ENCODE peak calls at places on chromosomes 13 and 19, in ten cellular contexts. One of them, this sample, is unnamed.
A peak's percentile ranks its signal among the peaks of the same experiment; 100 is the strongest.

GRCh38 chr13:39773833-39774232 is 118.4 kb downstream of the COG6 start:
- DNase-seq in A549: no peak
- DNase-seq in transverse colon: no peak
- DNase-seq in body of pancreas: no peak
- DNase-seq in lower leg skin: no peak
- DNase-seq in adrenal gland: no peak
- DNase-seq in sigmoid colon: no peak
- DNase-seq in suprapubic skin: no peak
- DNase-seq in IMR-90: peak; percentile 71
- DNase-seq in K562: no peak
- DNase-seq in this sample: no peak

GRCh38 chr13:24606486-24607170 is 73.6 kb upstream of the ATP12A start:
- DNase-seq in A549: no peak
- DNase-seq in transverse colon: no peak
- DNase-seq in body of pancreas: no peak
- DNase-seq in lower leg skin: no peak
- DNase-seq in adrenal gland: no peak
- DNase-seq in sigmoid colon: no peak
- DNase-seq in suprapubic skin: no peak
- DNase-seq in IMR-90: no peak
- DNase-seq in K562: no peak
- DNase-seq in this sample: no peak

GRCh38 chr13:41568990-41569387 is 111.6 kb downstream of the RGCC start:
- DNase-seq in A549: no peak
- DNase-seq in transverse colon: no peak
- DNase-seq in body of pancreas: no peak
- DNase-seq in lower leg skin: no peak
- DNase-seq in adrenal gland: no peak
- DNase-seq in sigmoid colon: no peak
- DNase-seq in suprapubic skin: no peak
- DNase-seq in IMR-90: peak; percentile 70
- DNase-seq in K562: no peak
- DNase-seq in this sample: no peak

GRCh38 chr19:3053780-3054179 is 8.5 kb downstream of the TLE5 start:
- DNase-seq in A549: no peak
- DNase-seq in transverse colon: no peak
- DNase-seq in body of pancreas: no peak
- DNase-seq in lower leg skin: no peak
- DNase-seq in adrenal gland: no peak
- DNase-seq in sigmoid colon: no peak
- DNase-seq in suprapubic skin: no peak
- DNase-seq in IMR-90: no peak
- DNase-seq in K562: no peak
- DNase-seq in this sample: no peak

GRCh38 chr19:37943480-37943879 is 36.5 kb downstream of the SIPA1L3 start:
- DNase-seq in A549: no peak
- DNase-seq in transverse colon: peak; percentile 76
- DNase-seq in body of pancreas: peak; percentile 34
- DNase-seq in lower leg skin: no peak
- DNase-seq in adrenal gland: no peak
- DNase-seq in sigmoid colon: no peak
- DNase-seq in suprapubic skin: no peak
- DNase-seq in IMR-90: no peak
- DNase-seq in K562: peak; percentile 83
- DNase-seq in this sample: no peak

GRCh38 chr13:34970961-34971360 is 28.9 kb downstream of the NBEA start:
- DNase-seq in A549: no peak
- DNase-seq in transverse colon: no peak
- DNase-seq in body of pancreas: no peak
- DNase-seq in lower leg skin: no peak
- DNase-seq in adrenal gland: no peak
- DNase-seq in sigmoid colon: no peak
- DNase-seq in suprapubic skin: no peak
- DNase-seq in IMR-90: no peak
- DNase-seq in K562: no peak
- DNase-seq in this sample: no peak

GRCh38 chr13:92463134-92463533 is 763.5 kb upstream of the GPC6 start:
- DNase-seq in A549: no peak
- DNase-seq in transverse colon: peak; percentile 14
- DNase-seq in body of pancreas: peak; percentile 59
- DNase-seq in lower leg skin: no peak
- DNase-seq in adrenal gland: no peak
- DNase-seq in sigmoid colon: no peak
- DNase-seq in suprapubic skin: no peak
- DNase-seq in IMR-90: no peak
- DNase-seq in K562: no peak
- DNase-seq in this sample: no peak

GRCh38 chr19:35090795-35091214 is 24.8 kb upstream of the FXYD3 start:
- DNase-seq in A549: no peak
- DNase-seq in transverse colon: no peak
- DNase-seq in body of pancreas: peak; percentile 79
- DNase-seq in lower leg skin: no peak
- DNase-seq in adrenal gland: no peak
- DNase-seq in sigmoid colon: no peak
- DNase-seq in suprapubic skin: no peak
- DNase-seq in IMR-90: no peak
- DNase-seq in K562: no peak
- DNase-seq in this sample: no peak

DNA sequence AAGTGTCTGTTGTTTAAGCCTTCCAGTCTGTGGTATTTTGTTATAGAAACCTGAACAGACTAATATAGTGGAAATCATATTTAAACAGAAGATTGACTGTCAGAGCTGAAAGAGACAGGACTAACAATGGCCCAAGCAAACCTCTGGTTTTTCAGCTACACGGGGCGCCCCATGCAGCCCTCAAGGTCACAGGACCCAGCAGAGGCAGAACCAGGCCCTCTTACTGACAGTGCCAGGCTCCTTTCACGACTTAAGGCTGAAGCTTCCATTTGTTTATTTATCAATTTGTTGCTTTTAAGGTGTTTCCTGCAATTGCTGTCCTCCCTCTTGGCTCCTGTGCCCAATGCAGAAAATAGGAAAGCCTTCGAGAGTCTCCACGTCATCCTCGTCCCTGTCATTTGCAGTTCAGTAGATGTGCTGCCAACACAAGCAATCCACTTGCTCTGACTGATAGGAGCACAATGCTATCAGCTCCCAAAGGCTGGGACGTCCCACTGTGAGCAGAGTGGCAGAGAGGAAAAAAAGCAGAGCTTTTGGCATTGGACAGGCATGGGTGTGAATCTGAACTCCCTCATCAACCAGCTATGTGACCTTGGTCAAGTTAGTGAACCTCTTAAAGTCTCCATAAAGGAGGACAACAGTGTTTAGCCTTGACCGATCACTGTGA is 10.5 kb upstream of the SLC7A1 start:
- DNase-seq in A549: no peak
- DNase-seq in transverse colon: no peak
- DNase-seq in body of pancreas: no peak
- DNase-seq in lower leg skin: no peak
- DNase-seq in adrenal gland: no peak
- DNase-seq in sigmoid colon: no peak
- DNase-seq in suprapubic skin: no peak
- DNase-seq in IMR-90: no peak
- DNase-seq in K562: no peak
- DNase-seq in this sample: no peak
- TF ChIP-seq POLR2A in A549: no peak
- TF ChIP-seq POLR2A in transverse colon: no peak
- TF ChIP-seq POLR2A in body of pancreas: no peak
- TF ChIP-seq POLR2A in lower leg skin: no peak
- TF ChIP-seq POLR2A in adrenal gland: no peak
- TF ChIP-seq POLR2A in sigmoid colon: no peak
- TF ChIP-seq POLR2A in suprapubic skin: no peak
- TF ChIP-seq POLR2A in IMR-90: no peak
- TF ChIP-seq POLR2A in K562: no peak
- TF ChIP-seq POLR2A in this sample: no peak

GRCh38 chr19:7654401-7654800 is 14.4 kb upstream of the RETN start:
- DNase-seq in A549: no peak
- DNase-seq in transverse colon: no peak
- DNase-seq in body of pancreas: no peak
- DNase-seq in lower leg skin: no peak
- DNase-seq in adrenal gland: no peak
- DNase-seq in sigmoid colon: no peak
- DNase-seq in suprapubic skin: no peak
- DNase-seq in IMR-90: peak; percentile 5
- DNase-seq in K562: no peak
- DNase-seq in this sample: no peak

GRCh38 chr19:7662657-7663056 is 6.2 kb upstream of the RETN start:
- DNase-seq in A549: no peak
- DNase-seq in transverse colon: no peak
- DNase-seq in body of pancreas: no peak
- DNase-seq in lower leg skin: no peak
- DNase-seq in adrenal gland: no peak
- DNase-seq in sigmoid colon: no peak
- DNase-seq in suprapubic skin: no peak
- DNase-seq in IMR-90: no peak
- DNase-seq in K562: no peak
- DNase-seq in this sample: no peak

GRCh38 chr19:7655581-7655980 is 13.3 kb upstream of the RETN start:
- DNase-seq in A549: no peak
- DNase-seq in transverse colon: no peak
- DNase-seq in body of pancreas: peak; percentile 35
- DNase-seq in lower leg skin: no peak
- DNase-seq in adrenal gland: no peak
- DNase-seq in sigmoid colon: no peak
- DNase-seq in suprapubic skin: no peak
- DNase-seq in IMR-90: no peak
- DNase-seq in K562: no peak
- DNase-seq in this sample: no peak

GRCh38 chr19:7657047-7657779 is 11.6 kb upstream of the RETN start:
- DNase-seq in A549: no peak
- DNase-seq in transverse colon: no peak
- DNase-seq in body of pancreas: peak; percentile 52
- DNase-seq in lower leg skin: no peak
- DNase-seq in adrenal gland: no peak
- DNase-seq in sigmoid colon: no peak
- DNase-seq in suprapubic skin: no peak
- DNase-seq in IMR-90: no peak
- DNase-seq in K562: no peak
- DNase-seq in this sample: no peak

DNA sequence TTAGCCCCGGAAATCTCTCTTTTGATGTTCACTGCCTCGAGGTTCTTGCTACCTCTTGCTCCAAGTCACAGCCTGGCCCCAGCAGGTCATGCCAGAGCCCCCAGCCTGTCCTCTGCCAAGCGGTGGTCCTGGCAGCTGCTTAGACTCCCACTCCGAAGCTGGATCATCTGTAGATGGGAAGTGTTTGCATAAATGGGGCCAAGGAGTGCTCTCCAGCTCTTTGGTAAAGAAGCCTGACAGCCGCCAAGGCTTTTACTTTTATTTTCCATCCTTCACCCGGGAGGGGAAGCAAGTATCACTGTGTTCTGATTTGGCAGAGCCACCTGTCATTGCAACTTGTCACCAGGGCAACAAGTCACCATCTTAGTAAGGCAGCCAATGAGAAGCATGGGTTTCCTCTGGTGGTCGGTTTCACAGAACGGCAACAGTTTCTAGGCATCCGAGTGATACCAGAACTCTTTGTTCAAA is 10.6 kb upstream of the RETN start:
- DNase-seq in A549: no peak
- DNase-seq in transverse colon: peak; percentile 37
- DNase-seq in body of pancreas: no peak
- DNase-seq in lower leg skin: no peak
- DNase-seq in adrenal gland: no peak
- DNase-seq in sigmoid colon: no peak
- DNase-seq in suprapubic skin: no peak
- DNase-seq in IMR-90: no peak
- DNase-seq in K562: no peak
- DNase-seq in this sample: no peak
- TF ChIP-seq POLR2A in A549: no peak
- TF ChIP-seq POLR2A in transverse colon: no peak
- TF ChIP-seq POLR2A in body of pancreas: no peak
- TF ChIP-seq POLR2A in lower leg skin: no peak
- TF ChIP-seq POLR2A in adrenal gland: no peak
- TF ChIP-seq POLR2A in sigmoid colon: no peak
- TF ChIP-seq POLR2A in suprapubic skin: no peak
- TF ChIP-seq POLR2A in IMR-90: no peak
- TF ChIP-seq POLR2A in K562: no peak
- TF ChIP-seq POLR2A in this sample: no peak

GRCh38 chr19:1269478-1270167 is 491 bp downstream of the CIRBP start:
- DNase-seq in A549: peak; percentile 64
- DNase-seq in transverse colon: peak; percentile 89
- DNase-seq in body of pancreas: peak; percentile 89
- DNase-seq in lower leg skin: peak; percentile 97
- DNase-seq in adrenal gland: peak; percentile 94
- DNase-seq in sigmoid colon: peak; percentile 95
- DNase-seq in suprapubic skin: peak; percentile 93
- DNase-seq in IMR-90: peak; percentile 81
- DNase-seq in K562: peak; percentile 87
- DNase-seq in this sample: peak; percentile 88
- TF ChIP-seq POLR2A in A549: no peak
- TF ChIP-seq POLR2A in transverse colon: no peak
- TF ChIP-seq POLR2A in body of pancreas: no peak
- TF ChIP-seq POLR2A in lower leg skin: no peak
- TF ChIP-seq POLR2A in adrenal gland: no peak
- TF ChIP-seq POLR2A in sigmoid colon: no peak
- TF ChIP-seq POLR2A in suprapubic skin: no peak
- TF ChIP-seq POLR2A in IMR-90: peak; percentile 98
- TF ChIP-seq POLR2A in K562: peak; percentile 40
- TF ChIP-seq POLR2A in this sample: peak; percentile 65

GRCh38 chr19:42268142-42268703 is 829 bp upstream of the CIC start:
- DNase-seq in A549: peak; percentile 100
- DNase-seq in transverse colon: peak; percentile 99
- DNase-seq in body of pancreas: peak; percentile 100
- DNase-seq in lower leg skin: peak; percentile 100
- DNase-seq in adrenal gland: peak; percentile 100
- DNase-seq in sigmoid colon: peak; percentile 100
- DNase-seq in suprapubic skin: peak; percentile 100
- DNase-seq in IMR-90: peak; percentile 99
- DNase-seq in K562: peak; percentile 94
- DNase-seq in this sample: peak; percentile 99

GRCh38 chr19:42267644-42268141 is 1.4 kb upstream of the CIC start:
- DNase-seq in A549: no peak
- DNase-seq in transverse colon: peak; percentile 22
- DNase-seq in body of pancreas: no peak
- DNase-seq in lower leg skin: no peak
- DNase-seq in adrenal gland: no peak
- DNase-seq in sigmoid colon: peak; percentile 61
- DNase-seq in suprapubic skin: no peak
- DNase-seq in IMR-90: no peak
- DNase-seq in K562: no peak
- DNase-seq in this sample: no peak

GRCh38 chr19:42269518-42270345 is 680 bp downstream of the CIC start:
- DNase-seq in A549: no peak
- DNase-seq in transverse colon: no peak
- DNase-seq in body of pancreas: no peak
- DNase-seq in lower leg skin: no peak
- DNase-seq in adrenal gland: no peak
- DNase-seq in sigmoid colon: peak; percentile 77
- DNase-seq in suprapubic skin: peak; percentile 81
- DNase-seq in IMR-90: no peak
- DNase-seq in K562: no peak
- DNase-seq in this sample: no peak

GRCh38 chr19:42270346-42271044 is 1.4 kb downstream of the CIC start:
- DNase-seq in A549: no peak
- DNase-seq in transverse colon: peak; percentile 63
- DNase-seq in body of pancreas: peak; percentile 69
- DNase-seq in lower leg skin: no peak
- DNase-seq in adrenal gland: peak; percentile 76
- DNase-seq in sigmoid colon: peak; percentile 92
- DNase-seq in suprapubic skin: peak; percentile 82
- DNase-seq in IMR-90: no peak
- DNase-seq in K562: no peak
- DNase-seq in this sample: peak; percentile 59

GRCh38 chr19:42268704-42269517 is at the start of gene CIC:
- DNase-seq in A549: peak; percentile 100
- DNase-seq in transverse colon: peak; percentile 100
- DNase-seq in body of pancreas: peak; percentile 100
- DNase-seq in lower leg skin: peak; percentile 100
- DNase-seq in adrenal gland: peak; percentile 100
- DNase-seq in sigmoid colon: peak; percentile 100
- DNase-seq in suprapubic skin: peak; percentile 100
- DNase-seq in IMR-90: peak; percentile 100
- DNase-seq in K562: peak; percentile 96
- DNase-seq in this sample: peak; percentile 100
- TF ChIP-seq POLR2A in A549: no peak
- TF ChIP-seq POLR2A in transverse colon: no peak
- TF ChIP-seq POLR2A in body of pancreas: no peak
- TF ChIP-seq POLR2A in lower leg skin: no peak
- TF ChIP-seq POLR2A in adrenal gland: no peak
- TF ChIP-seq POLR2A in sigmoid colon: no peak
- TF ChIP-seq POLR2A in suprapubic skin: no peak
- TF ChIP-seq POLR2A in IMR-90: no peak
- TF ChIP-seq POLR2A in K562: no peak
- TF ChIP-seq POLR2A in this sample: peak; percentile 13